ENCODE peak calls at places on chromosomes 6 and 20, in four cellular contexts. O is tibial artery, S is astrocyte of the spinal cord, B is NB4. I is an unnamed sample.

GRCh38 chr6:95819939-95820338 is 195.8 kb upstream of the FUT9 start:
- DNase-seq in O (no peak), S (no peak), B (peak), I (no peak)

GRCh38 chr20:1819311-1820136 is 75.7 kb upstream of the SIRPA start:
- DNase-seq in O (peak), S (no peak), B (peak), I (no peak)

GRCh38 chr20:1401431-1401907 is 8.6 kb upstream of the FKBP1A start:
- DNase-seq in O (no peak), S (no peak), B (no peak), I (peak)

GRCh38 chr20:44703956-44704488 is 11.1 kb upstream of the CCN5 start:
- DNase-seq in O (no peak), S (no peak), B (no peak), I (no peak)

GRCh38 chr20:39880890-39881289 is 808.1 kb downstream of the MAFB start:
- DNase-seq in O (no peak), S (no peak), B (peak), I (peak)

GRCh38 chr6:54916858-54917257 is 70.3 kb downstream of the FAM83B start:
- DNase-seq in O (no peak), S (no peak), B (no peak), I (peak)

GRCh38 chr6:2841264-2842138 is at the start of gene SERPINB1:
- DNase-seq in O (peak), S (peak), B (peak), I (peak)

GRCh38 chr6:170172406-170172805 is 118.5 kb downstream of the DLL1 start:
- DNase-seq in O (no peak), S (no peak), B (no peak), I (no peak)

GRCh38 chr6:117932676-117933075 is 25.6 kb downstream of the SLC35F1 start:
- DNase-seq in O (no peak), S (no peak), B (no peak), I (no peak)

GRCh38 chr6:18392346-18392877 is 5.3 kb downstream of the RNF144B start:
- DNase-seq in O (no peak), S (no peak), B (no peak), I (no peak)
- TF ChIP-seq CTCF in O (no peak), S (no peak), B (no peak), I (peak)

GRCh38 chr6:32195652-32195901 is 3.1 kb upstream of the GPSM3 start:
- DNase-seq in O (peak), S (peak), B (peak), I (peak)
- TF ChIP-seq CTCF in O (peak), S (peak), B (no peak), I (peak)

GRCh38 chr20:64129146-64129782 is 21.9 kb upstream of the NPBWR2 start:
- DNase-seq in O (no peak), S (no peak), B (no peak), I (no peak)

GRCh38 chr20:64133951-64134407 is 26.6 kb upstream of the NPBWR2 start:
- DNase-seq in O (no peak), S (no peak), B (peak), I (no peak)

GRCh38 chr20:64130876-64131275 is 23.5 kb upstream of the NPBWR2 start:
- DNase-seq in O (no peak), S (no peak), B (no peak), I (no peak)

GRCh38 chr20:64130271-64130670 is 22.9 kb upstream of the NPBWR2 start:
- DNase-seq in O (no peak), S (no peak), B (no peak), I (no peak)

DNA sequence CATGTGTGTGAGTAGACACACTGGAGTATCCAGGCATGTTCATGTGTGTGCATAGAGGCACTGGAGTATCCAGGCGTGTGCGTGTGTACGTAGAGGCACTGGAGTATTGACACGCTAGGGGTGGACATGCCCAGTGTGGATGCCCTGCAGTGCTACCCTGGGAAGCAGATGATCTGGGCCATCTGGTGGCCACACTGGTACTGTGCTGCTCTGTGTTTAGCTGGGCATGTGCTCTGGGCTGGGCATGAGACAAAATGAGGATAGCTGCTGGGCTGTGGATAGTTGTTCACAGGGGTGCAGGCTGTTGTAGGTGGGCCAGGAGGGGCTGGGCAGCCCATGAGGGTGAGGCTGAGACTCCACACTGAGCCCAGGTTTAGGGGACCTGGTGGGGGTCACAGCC is 24.0 kb upstream of the NPBWR2 start:
- DNase-seq in O (no peak), S (no peak), B (peak), I (peak)
- TF ChIP-seq CTCF in O (no peak), S (peak), B (peak), I (peak)

DNA sequence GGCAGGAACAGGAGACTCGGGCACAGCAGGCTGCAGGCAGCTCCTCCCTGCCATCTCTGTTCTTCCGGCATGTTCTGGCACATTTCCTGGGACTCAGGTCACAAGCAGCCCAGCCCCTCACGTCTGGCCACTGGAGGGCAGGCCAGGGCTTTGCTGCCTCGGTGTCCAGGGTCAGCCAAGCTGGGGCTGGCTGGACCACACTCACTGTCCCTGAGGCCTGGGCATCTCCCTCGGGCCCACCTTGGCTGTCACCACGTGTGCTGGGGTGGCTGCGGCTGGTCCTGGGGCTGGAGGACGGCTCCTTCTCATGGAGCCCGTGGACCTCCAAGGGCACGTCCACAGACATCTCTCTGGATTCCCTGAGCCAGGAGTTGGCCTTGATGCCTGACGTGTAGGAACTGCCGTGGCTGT is 18.5 kb downstream of the FRMD1 start:
- DNase-seq in O (peak), S (peak), B (no peak), I (peak)
- TF ChIP-seq CTCF in O (peak), S (peak), B (peak), I (peak)

GRCh38 chr20:58556961-58557360 is 41.8 kb upstream of the APCDD1L start:
- DNase-seq in O (no peak), S (no peak), B (no peak), I (no peak)
- TF ChIP-seq CTCF in O (no peak), S (no peak), B (no peak), I (no peak)

DNA sequence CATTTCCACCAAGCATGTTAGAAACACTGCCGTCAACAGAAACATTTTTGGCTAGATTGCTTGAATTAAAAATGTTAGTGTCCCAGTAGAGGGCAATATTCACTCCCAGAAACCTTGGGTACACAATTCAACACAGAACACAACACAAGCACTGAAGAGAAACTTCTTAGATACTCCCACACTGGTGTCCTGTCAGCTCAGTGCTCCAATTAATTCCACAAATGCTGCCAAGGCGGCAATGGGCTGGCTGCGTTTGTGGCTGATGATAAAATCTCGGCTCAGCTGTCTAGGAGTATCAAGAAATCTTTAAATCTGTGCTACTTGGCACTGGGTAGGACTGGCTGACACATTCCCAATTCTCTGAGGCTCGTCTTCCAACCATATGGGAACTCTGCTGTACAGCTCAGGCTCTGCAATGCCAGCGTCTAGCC is 39.3 kb downstream of the BEND3 start:
- DNase-seq in O (no peak), S (peak), B (peak), I (no peak)
- TF ChIP-seq CTCF in O (no peak), S (peak), B (no peak), I (peak)

DNA sequence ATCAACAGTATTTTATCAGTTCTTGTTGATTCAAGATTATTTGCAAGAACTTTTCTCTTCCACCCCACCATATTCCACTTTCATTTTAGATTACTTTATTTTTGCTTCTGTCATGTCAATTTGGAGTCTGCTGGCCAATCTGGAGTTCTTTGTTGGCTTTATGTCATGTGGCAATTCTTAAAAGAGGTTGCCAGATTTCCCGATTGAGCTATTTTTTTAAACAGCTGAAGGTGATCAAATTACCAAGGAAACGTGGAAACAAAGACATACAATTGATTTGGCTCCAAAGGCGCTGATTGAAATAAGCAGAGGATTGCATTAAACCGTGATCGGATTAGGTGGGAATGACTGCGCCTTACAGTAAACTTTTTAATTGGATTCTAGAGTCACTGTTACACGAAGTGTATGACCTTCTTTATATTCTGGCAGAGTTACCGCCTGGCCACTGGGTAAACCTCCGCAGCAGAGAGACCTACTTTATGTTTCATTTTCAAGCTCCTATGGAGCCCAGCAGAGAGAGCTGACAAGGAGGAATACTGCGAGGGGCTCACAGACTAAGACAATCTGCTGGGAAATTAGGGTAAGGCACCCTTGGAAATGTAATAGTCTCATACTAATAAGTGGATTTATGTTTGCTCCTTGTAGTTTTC is 37.9 kb downstream of the SIM1 start:
- DNase-seq in O (no peak), S (no peak), B (no peak), I (no peak)
- TF ChIP-seq CTCF in O (no peak), S (no peak), B (no peak), I (no peak)

DNA sequence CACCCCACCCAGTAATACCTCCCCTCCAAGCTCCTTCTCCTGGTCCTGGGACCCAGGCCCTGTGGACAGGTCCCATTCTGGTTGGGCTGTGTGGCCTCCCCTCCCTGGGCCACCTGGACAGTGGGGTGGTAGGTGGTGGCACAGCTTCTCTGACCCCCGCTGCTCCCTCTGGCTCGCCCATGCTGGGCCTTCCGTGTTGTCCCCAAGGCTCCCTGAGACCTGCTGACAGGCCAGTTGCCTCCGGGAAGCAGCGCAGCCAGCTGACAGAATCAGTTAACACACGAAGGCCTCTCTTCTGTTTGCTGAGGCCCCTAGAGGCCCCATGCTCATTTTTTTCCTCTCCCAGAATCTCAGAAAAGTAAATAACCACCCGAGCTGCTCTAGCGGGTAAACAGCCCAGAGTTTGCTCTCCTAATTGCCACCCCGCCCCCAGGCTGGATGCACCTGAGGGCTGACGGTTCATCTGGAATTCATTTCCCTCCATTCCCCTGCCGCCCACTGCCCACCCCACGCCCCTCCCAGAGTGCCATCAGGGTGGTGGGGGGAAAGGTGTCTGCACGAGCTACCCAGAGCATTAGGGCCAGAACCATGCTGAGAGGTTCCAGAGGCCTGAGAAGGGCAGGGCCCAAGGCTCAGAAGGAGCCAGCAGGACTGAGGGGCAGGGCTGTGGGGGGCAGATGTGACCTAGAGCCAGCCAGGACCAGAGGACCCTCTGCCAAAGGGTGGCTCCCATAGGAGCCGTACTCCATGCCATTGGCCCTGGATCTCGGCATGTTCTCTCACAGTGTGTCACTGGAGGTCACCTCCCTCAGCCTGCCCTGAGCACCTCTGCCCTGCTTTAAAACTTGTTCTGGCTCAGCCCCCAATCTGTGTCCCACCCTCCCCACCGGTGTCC is 157.5 kb downstream of the GRM4 start:
- DNase-seq in O (no peak), S (no peak), B (no peak), I (no peak)
- TF ChIP-seq CTCF in O (no peak), S (no peak), B (no peak), I (no peak)

GRCh38 chr6:166235666-166236292 is 68.1 kb upstream of the TBXT start:
- DNase-seq in O (no peak), S (no peak), B (no peak), I (no peak)
- TF ChIP-seq CTCF in O (no peak), S (no peak), B (no peak), I (no peak)

I was measured in HFFc6.